ENCODE peak calls at places on chromosomes 16 and 17, in ten cellular contexts. P, N, E, I, T, Y, M, Z, R and S are unnamed samples. For H3K4me1, the result is how much of the 10 kb centered on the place peaks cover.

GRCh38 chr17:61335845-61336655 is 63.6 kb upstream of the TBX2 start:
- DNase-seq in M (no peak), P (peak), Z (no peak), Y (peak), I (no peak), E (peak), T (no peak), N (no peak), R (no peak), S (no peak)

GRCh38 chr17:50830298-50830697 is 5.1 kb upstream of the WFIKKN2 start:
- DNase-seq in T (no peak), P (no peak), R (no peak), E (no peak), Y (peak), M (no peak), Z (no peak), N (no peak), I (peak), S (no peak)

GRCh38 chr17:41717408-41718286 is 5.5 kb downstream of the GAST start:
- DNase-seq in R (no peak), P (peak), Y (no peak), M (no peak), I (no peak), T (no peak), Z (no peak), E (no peak), N (peak), S (no peak)

GRCh38 chr17:78272181-78272913 is 40.9 kb downstream of the TMEM235 start:
- DNase-seq in E (peak), Y (peak), I (no peak), P (peak), M (peak), R (no peak), Z (peak), T (no peak), N (peak), S (peak)

GRCh38 chr16:23268561-23268960 is 33.5 kb upstream of the SCNN1B start:
- DNase-seq in P (no peak), Z (no peak), I (no peak), R (no peak), N (no peak), E (no peak), T (no peak), M (no peak), Y (no peak), S (no peak)

GRCh38 chr16:4685776-4686496 is 7.4 kb upstream of the NUDT16L1 start:
- DNase-seq in R (no peak), M (no peak), I (no peak), T (no peak), Z (no peak), P (no peak), E (no peak), N (no peak), Y (no peak), S (no peak)

GRCh38 chr17:9330903-9331272 is 244.7 kb downstream of the STX8 start:
- DNase-seq in M (no peak), R (no peak), I (no peak), N (no peak), P (no peak), E (no peak), Z (no peak), Y (no peak), T (no peak), S (no peak)

GRCh38 chr17:44348234-44348987 is 3.3 kb downstream of the GRN start:
- DNase-seq in N (peak), E (no peak), R (no peak), P (peak), Y (no peak), T (no peak), I (no peak), Z (peak), M (no peak), S (no peak)

GRCh38 chr16:35598696-35599332 is 2139.4 kb downstream of the TP53TG3F start:
- DNase-seq in T (no peak), N (no peak), P (no peak), Y (no peak), Z (no peak), E (no peak), R (no peak), M (no peak), I (peak), S (no peak)

GRCh38 chr17:3693829-3694231 is 2.1 kb downstream of the P2RX5 start:
- DNase-seq in M (no peak), Z (peak), Y (no peak), N (no peak), P (no peak), E (no peak), I (no peak), R (no peak), T (no peak), S (no peak)

GRCh38 chr16:20740007-20740883 is 1.4 kb downstream of the THUMPD1 start:
- DNase-seq in N (peak), P (no peak), R (no peak), E (no peak), Z (peak), I (no peak), T (no peak), Y (peak), M (no peak), S (no peak)

GRCh38 chr17:68197997-68198930 is 49.6 kb upstream of the AMZ2 start:
- DNase-seq in R (no peak), Y (no peak), Z (no peak), P (no peak), N (no peak), T (no peak), E (peak), M (peak), I (peak), S (no peak)

GRCh38 chr17:41739661-41740352 is 5.4 kb upstream of the HAP1 start:
- DNase-seq in R (no peak), E (no peak), P (peak), Z (no peak), T (no peak), Y (no peak), N (peak), M (no peak), I (no peak), S (no peak)

GRCh38 chr17:63419949-63420867 is 25.9 kb downstream of the CYB561 start:
- DNase-seq in E (no peak), R (no peak), M (no peak), Y (no peak), T (no peak), P (no peak), N (no peak), I (no peak), Z (no peak), S (no peak)

DNA sequence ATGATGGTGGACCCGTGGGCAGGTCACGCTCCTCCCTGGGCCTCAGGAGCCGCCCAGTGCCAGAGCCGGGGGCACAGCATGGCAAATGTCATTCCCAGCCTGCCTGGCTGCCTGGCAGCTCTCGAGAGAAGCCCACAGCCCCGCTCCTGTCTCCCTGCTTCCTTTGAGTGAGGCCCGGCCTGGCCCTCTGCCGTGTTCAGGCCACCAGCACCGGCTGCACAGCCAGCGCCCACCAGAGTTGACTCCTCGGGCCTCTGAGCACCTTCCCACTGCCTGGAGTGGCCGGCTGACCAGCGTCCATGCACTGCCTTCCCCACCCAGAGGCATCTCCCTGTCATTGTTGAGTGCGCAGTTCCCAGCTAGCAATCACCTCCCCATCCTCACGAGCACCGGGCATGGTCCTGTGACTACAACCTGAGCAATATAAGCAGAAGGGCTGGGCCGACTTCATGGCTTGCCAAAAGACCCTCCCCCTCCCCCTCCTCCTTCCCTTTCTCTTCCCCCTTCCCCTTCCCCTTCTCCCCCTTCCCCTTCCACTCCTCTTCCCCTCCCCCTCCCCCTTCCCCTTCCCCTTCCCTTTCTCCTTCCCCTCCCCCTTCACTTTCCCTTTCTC is 11.9 kb upstream of the SLC38A10 start:
- DNase-seq in R (no peak), T (no peak), Y (no peak), I (no peak), P (no peak), E (no peak), M (no peak), N (no peak), Z (no peak), S (no peak)
- H3K4me1 ChIP-seq in R (under half), T (under half), Y (under half), I (under half), P (under half), E (under half), M (under half), N (under half), Z (under half), S (under half)

GRCh38 chr16:69373019-69373418 is 12.8 kb downstream of the TERF2 start:
- DNase-seq in I (no peak), Y (no peak), R (no peak), E (no peak), Z (no peak), P (no peak), M (no peak), N (no peak), T (no peak), S (no peak)
- H3K4me1 ChIP-seq in I (under half), Y (under half), R (under half), E (under half), Z (under half), P (under half), M (under half), N (under half), T (under half), S (under half)

GRCh38 chr17:17728550-17729251 is 47.4 kb downstream of the RAI1 start:
- DNase-seq in Y (peak), N (peak), M (peak), T (no peak), Z (no peak), E (no peak), R (no peak), I (no peak), P (no peak), S (no peak)
- H3K4me1 ChIP-seq in Y (under half), N (half or more), M (under half), T (under half), Z (under half), E (under half), R (under half), I (under half), P (under half), S (under half)

GRCh38 chr17:29707212-29707571 is 84.5 kb upstream of the CORO6 start:
- DNase-seq in N (no peak), R (no peak), M (no peak), I (no peak), T (no peak), P (no peak), Y (no peak), Z (no peak), E (no peak), S (no peak)

GRCh38 chr17:29711588-29712385 is 89.1 kb upstream of the CORO6 start:
- DNase-seq in N (no peak), Z (no peak), P (no peak), I (no peak), R (no peak), T (no peak), M (no peak), E (no peak), Y (no peak), S (no peak)

GRCh38 chr17:29710891-29711418 is 88.2 kb upstream of the CORO6 start:
- DNase-seq in E (no peak), T (no peak), Y (no peak), N (peak), M (no peak), I (no peak), R (no peak), Z (no peak), P (peak), S (no peak)

GRCh38 chr17:29712677-29713076 is 90.0 kb upstream of the CORO6 start:
- DNase-seq in T (no peak), I (no peak), P (no peak), Y (no peak), R (no peak), N (no peak), E (no peak), M (no peak), Z (no peak), S (no peak)

GRCh38 chr17:29709861-29710849 is 87.4 kb upstream of the CORO6 start:
- DNase-seq in P (peak), E (no peak), N (no peak), Z (no peak), T (no peak), M (no peak), Y (no peak), R (no peak), I (no peak), S (no peak)
- H3K4me1 ChIP-seq in P (under half), E (under half), N (under half), Z (under half), T (under half), M (under half), Y (under half), R (under half), I (half or more), S (under half)

GRCh38 chr16:15993128-15993527 is 43.7 kb downstream of the ABCC1 start:
- DNase-seq in R (no peak), I (no peak), Z (no peak), E (no peak), T (no peak), N (no peak), P (no peak), Y (no peak), M (no peak), S (no peak)
- H3K4me1 ChIP-seq in R (under half), I (under half), Z (half or more), E (under half), T (half or more), N (under half), P (under half), Y (under half), M (under half), S (under half)

GRCh38 chr17:14393723-14394122 is 92.8 kb downstream of the HS3ST3B1 start:
- DNase-seq in Z (no peak), N (no peak), E (no peak), Y (no peak), I (no peak), T (no peak), R (no peak), P (no peak), M (no peak), S (no peak)

GRCh38 chr17:14398766-14399165 is 97.9 kb downstream of the HS3ST3B1 start:
- DNase-seq in Z (no peak), P (no peak), I (no peak), M (no peak), Y (no peak), T (no peak), E (no peak), N (no peak), R (no peak), S (no peak)

GRCh38 chr17:14395255-14395654 is 94.4 kb downstream of the HS3ST3B1 start:
- DNase-seq in I (no peak), M (no peak), Y (no peak), R (no peak), Z (no peak), T (no peak), P (no peak), N (no peak), E (no peak), S (no peak)

GRCh38 chr17:14396542-14396941 is 95.7 kb downstream of the HS3ST3B1 start:
- DNase-seq in I (no peak), R (no peak), M (no peak), T (no peak), N (no peak), Y (no peak), Z (no peak), P (peak), E (no peak), S (no peak)
- H3K4me1 ChIP-seq in I (under half), R (under half), M (under half), T (under half), N (under half), Y (under half), Z (under half), P (under half), E (under half), S (under half)

GRCh38 chr16:85128079-85128837 is 16.0 kb upstream of the CIBAR2 start:
- DNase-seq in M (no peak), P (no peak), Y (no peak), N (no peak), R (no peak), T (no peak), I (no peak), Z (no peak), E (no peak), S (no peak)
- H3K4me1 ChIP-seq in M (under half), P (under half), Y (under half), N (under half), R (under half), T (half or more), I (under half), Z (under half), E (under half), S (under half)

DNA sequence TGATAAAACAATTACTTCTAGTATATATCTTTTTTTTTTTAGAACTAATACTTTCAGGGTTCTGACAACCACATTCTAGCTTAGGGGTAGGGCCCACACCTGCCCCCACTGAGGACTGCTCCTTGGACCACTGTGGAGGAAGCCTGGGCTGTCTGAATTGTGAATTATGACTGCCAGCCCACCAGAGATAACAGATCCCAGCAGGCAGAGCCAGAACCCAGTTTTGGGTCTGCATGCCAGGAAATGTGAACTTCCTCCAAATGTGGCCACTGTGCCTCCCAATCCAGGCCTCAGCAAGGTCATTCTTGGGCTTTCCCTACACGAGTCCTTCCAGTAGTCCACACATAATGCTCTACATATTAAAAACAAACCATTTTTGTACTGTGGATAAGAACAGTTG is 15.9 kb downstream of the VEZF1 start:
- DNase-seq in E (no peak), Y (no peak), I (no peak), R (no peak), Z (no peak), M (no peak), N (no peak), P (no peak), T (no peak), S (no peak)
- H3K4me1 ChIP-seq in E (under half), Y (under half), I (under half), R (under half), Z (under half), M (under half), N (under half), P (under half), T (under half), S (under half)